ENCODE peak calls at places on chromosomes 11 and 22, in nine cellular contexts. D is H1; Q is mucosa of gallbladder; M is PC-9; N is neuronal stem cell; U is CD4-positive, CD25-positive, alpha-beta regulatory T cell; R is AG09309; X is NCI-H1694; Z is OCI-LY7. K is an unnamed sample.

GRCh38 chr11:27571151-27571840 is 64.7 kb upstream of the LIN7C start:
- DNase-seq in D (no peak), Q (no peak), M (no peak), N (no peak), U (no peak), R (peak; percentile 73), X (no peak), Z (no peak), K (no peak)

GRCh38 chr11:71381781-71382505 is 66.2 kb downstream of the DHCR7 start:
- DNase-seq in D (no peak), Q (no peak), M (no peak), N (no peak), U (no peak), R (no peak), X (no peak), Z (peak; percentile 45), K (no peak)

GRCh38 chr11:130778026-130778425 is 138.3 kb downstream of the SNX19 start:
- DNase-seq in D (no peak), Q (no peak), M (no peak), N (no peak), U (no peak), R (no peak), X (no peak), Z (no peak), K (no peak)

GRCh38 chr22:19855504-19856409 is 1.1 kb upstream of the GNB1L start:
- DNase-seq in D (no peak), Q (peak; percentile 22), M (peak; percentile 51), N (no peak), U (no peak), R (no peak), X (peak; percentile 12), Z (peak; percentile 84), K (peak; percentile 21)

GRCh38 chr22:31173386-31174145 is 13.6 kb downstream of the RNF185 start:
- DNase-seq in D (no peak), Q (no peak), M (peak; percentile 87), N (no peak), U (no peak), R (peak; percentile 60), X (no peak), Z (no peak), K (no peak)

GRCh38 chr11:113867843-113868503 is 7.4 kb downstream of the USP28 start:
- DNase-seq in D (no peak), Q (no peak), M (no peak), N (no peak), U (no peak), R (no peak), X (no peak), Z (no peak), K (no peak)

GRCh38 chr11:73239571-73240189 is 21.6 kb downstream of the P2RY2 start:
- DNase-seq in D (no peak), Q (no peak), M (no peak), N (no peak), U (no peak), R (no peak), X (no peak), Z (no peak), K (no peak)

GRCh38 chr11:42841563-42841962 is 470.2 kb upstream of the API5 start:
- DNase-seq in D (no peak), Q (no peak), M (no peak), N (no peak), U (no peak), R (no peak), X (no peak), Z (no peak), K (no peak)

GRCh38 chr11:125378083-125378482 is 118.0 kb downstream of the FEZ1 start:
- DNase-seq in D (no peak), Q (no peak), M (no peak), N (no peak), U (no peak), R (no peak), X (no peak), Z (no peak), K (no peak)

GRCh38 chr11:63911876-63912275 is 5.1 kb downstream of the RCOR2 start:
- DNase-seq in D (no peak), Q (no peak), M (no peak), N (no peak), U (no peak), R (no peak), X (no peak), Z (no peak), K (no peak)

GRCh38 chr11:95245038-95245437 is 14.0 kb upstream of the SESN3 start:
- DNase-seq in D (no peak), Q (no peak), M (no peak), N (no peak), U (no peak), R (no peak), X (no peak), Z (no peak), K (no peak)

GRCh38 chr22:27597703-27598444 is 203.7 kb downstream of the MN1 start:
- DNase-seq in D (no peak), Q (no peak), M (peak; percentile 40), N (no peak), U (no peak), R (no peak), X (no peak), Z (peak; percentile 16), K (no peak)

GRCh38 chr22:22848364-22848866 is 39.2 kb upstream of the IGLL5 start:
- DNase-seq in D (peak; percentile 88), Q (peak; percentile 68), M (peak; percentile 44), N (peak; percentile 41), U (peak; percentile 42), R (no peak), X (peak; percentile 37), Z (peak; percentile 79), K (peak; percentile 40)

GRCh38 chr11:10728779-10729472 is 22.1 kb upstream of the CTR9 start:
- DNase-seq in D (peak; percentile 74), Q (no peak), M (no peak), N (peak; percentile 51), U (no peak), R (peak; percentile 77), X (no peak), Z (no peak), K (no peak)

GRCh38 chr11:75344761-75345454 is 6.6 kb downstream of the ARRB1 start:
- DNase-seq in D (no peak), Q (no peak), M (peak; percentile 55), N (no peak), U (no peak), R (no peak), X (no peak), Z (no peak), K (no peak)

GRCh38 chr11:64419818-64420485 is 61.0 kb downstream of the RPS6KA4 start:
- DNase-seq in D (no peak), Q (no peak), M (no peak), N (no peak), U (no peak), R (no peak), X (no peak), Z (no peak), K (no peak)

GRCh38 chr11:69475866-69476714 is 5.4 kb upstream of the LINC01488 start:
- DNase-seq in D (peak; percentile 67), Q (no peak), M (no peak), N (no peak), U (no peak), R (no peak), X (no peak), Z (no peak), K (no peak)

GRCh38 chr11:63535734-63536133 is 874 bp upstream of the PLAAT4 start:
- DNase-seq in D (no peak), Q (no peak), M (no peak), N (no peak), U (no peak), R (no peak), X (no peak), Z (no peak), K (no peak)

GRCh38 chr11:115085461-115086220 is 407.3 kb downstream of the NXPE2 start:
- DNase-seq in D (no peak), Q (no peak), M (no peak), N (no peak), U (no peak), R (no peak), X (peak; percentile 14), Z (no peak), K (no peak)

GRCh38 chr11:1755344-1756023 is 5.1 kb upstream of the IFITM10 start:
- DNase-seq in D (no peak), Q (no peak), M (no peak), N (no peak), U (no peak), R (no peak), X (no peak), Z (no peak), K (no peak)

GRCh38 chr11:122287401-122287800 is 171.4 kb upstream of the BLID start:
- DNase-seq in D (no peak), Q (no peak), M (no peak), N (no peak), U (no peak), R (no peak), X (no peak), Z (no peak), K (no peak)

GRCh38 chr11:32891657-32892354 is 805 bp upstream of the QSER1 start:
- DNase-seq in D (no peak), Q (peak; percentile 12), M (peak; percentile 51), N (no peak), U (no peak), R (no peak), X (peak; percentile 36), Z (no peak), K (no peak)

GRCh38 chr22:26748845-26749244 is 91.5 kb downstream of the MIAT start:
- DNase-seq in D (no peak), Q (no peak), M (no peak), N (no peak), U (no peak), R (no peak), X (no peak), Z (no peak), K (no peak)

GRCh38 chr22:41512421-41513194 is 31.7 kb downstream of the POLR3H start:
- DNase-seq in D (peak; percentile 81), Q (peak; percentile 59), M (peak; percentile 66), N (peak; percentile 57), U (no peak), R (no peak), X (no peak), Z (no peak), K (no peak)